ENCODE peak calls at places on chromosomes 4 and X, in seven cellular contexts. G is MM.1S, V is SK-N-SH, I is neural progenitor cell, S is PC-3, N is GM23248, E is GM23338. B is an unnamed sample.

GRCh38 chr4:64705989-64706388 is 296.7 kb upstream of the TECRL start:
- DNase-seq in G (no peak), V (no peak), I (no peak), S (no peak), N (no peak), E (no peak), B (no peak)

GRCh38 chr4:176841730-176842129 is 49.0 kb upstream of the VEGFC start:
- DNase-seq in G (no peak), V (no peak), I (no peak), S (peak; percentile 84), N (peak; percentile 74), E (no peak), B (no peak)

GRCh38 chrX:153690466-153690865 is 2.7 kb downstream of the SLC6A8 start:
- DNase-seq in G (no peak), V (no peak), I (no peak), S (no peak), N (no peak), E (no peak), B (no peak)

GRCh38 chr4:99945718-99946345 is 586 bp downstream of the DNAJB14 start:
- DNase-seq in G (peak; percentile 33), V (peak; percentile 68), I (no peak), S (peak; percentile 15), N (peak; percentile 67), E (peak; percentile 55), B (peak; percentile 35)

GRCh38 chr4:81040175-81040659 is 9.7 kb downstream of the BMP3 start:
- DNase-seq in G (peak; percentile 45), V (peak; percentile 15), I (peak; percentile 56), S (peak; percentile 75), N (peak; percentile 68), E (peak; percentile 71), B (no peak)

GRCh38 chrX:47815901-47816845 is 20.5 kb upstream of the ZNF81 start:
- DNase-seq in G (no peak), V (no peak), I (no peak), S (no peak), N (peak; percentile 4), E (peak; percentile 62), B (no peak)

GRCh38 chr4:71266090-71266794 is 72.6 kb upstream of the SLC4A4 start:
- DNase-seq in G (no peak), V (no peak), I (no peak), S (peak; percentile 10), N (peak; percentile 91), E (no peak), B (no peak)

GRCh38 chrX:49053223-49054072 is 5.4 kb upstream of the CCDC120 start:
- DNase-seq in G (peak; percentile 47), V (peak; percentile 90), I (peak; percentile 92), S (peak; percentile 58), N (peak; percentile 63), E (peak; percentile 85), B (peak; percentile 22)

DNA sequence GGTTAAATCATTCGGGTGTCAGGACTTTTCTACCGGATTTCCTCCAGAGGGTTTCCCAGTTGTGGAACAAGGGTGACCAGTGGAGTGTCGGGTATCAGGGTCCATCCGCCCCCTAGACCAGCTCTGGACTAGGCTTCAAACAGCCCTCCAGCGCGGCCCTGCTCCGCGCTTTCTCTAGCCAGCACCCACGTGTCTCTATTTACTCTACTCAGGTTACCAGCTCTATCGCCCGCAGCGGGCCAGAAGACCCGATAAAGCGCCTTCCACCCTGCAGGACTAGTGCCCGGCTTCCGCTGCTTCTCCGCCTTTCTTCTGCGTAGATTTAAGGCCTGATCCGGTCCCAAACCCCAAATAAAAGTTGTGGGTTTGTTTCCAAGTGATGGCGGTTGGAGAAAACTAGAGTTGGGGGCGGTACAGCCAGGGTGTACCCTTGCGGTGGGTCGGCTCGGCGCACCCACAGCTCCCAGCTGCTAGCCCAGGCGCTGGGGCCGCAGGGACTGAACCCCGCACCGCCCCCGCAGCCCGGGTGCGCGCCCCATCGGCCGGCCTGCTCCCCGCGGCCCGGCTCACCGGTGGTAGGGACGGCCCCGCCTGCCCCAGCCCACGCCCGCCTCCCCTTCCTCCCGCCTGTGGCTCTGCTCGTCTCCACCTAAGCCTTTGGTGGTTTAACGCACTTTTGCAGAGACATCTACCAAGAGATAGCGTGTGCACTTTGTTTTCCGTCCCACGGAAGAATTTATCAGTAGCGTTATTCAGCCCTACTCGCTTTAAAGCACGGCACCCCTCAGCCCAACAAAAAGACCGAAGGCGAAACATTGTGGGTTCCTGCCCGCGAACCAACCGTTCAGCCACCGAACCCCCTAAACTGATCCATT is 2.1 kb downstream of the LEF1 start:
- DNase-seq in G (peak; percentile 72), V (peak; percentile 47), I (peak; percentile 85), S (peak; percentile 16), N (no peak), E (peak; percentile 94), B (no peak)
- H3K4me2 ChIP-seq in G (peak overlapping the region; percentile 80), V (no peak overlapping the region), I (peak overlapping the region; percentile 98), S (peak overlapping the region; percentile 94), N (no peak overlapping the region), E (peak overlapping the region; percentile 96), B (peak overlapping the region; percentile 85)

GRCh38 chr4:165368114-165368513 is 10.7 kb upstream of the CPE start:
- DNase-seq in G (no peak), V (no peak), I (no peak), S (no peak), N (no peak), E (no peak), B (no peak)
- H3F3A ChIP-seq in G (no peaks in the 10 kb centered on the region), V (no peaks in the 10 kb centered on the region), I (no peaks in the 10 kb centered on the region), S (no peaks in the 10 kb centered on the region), N (peaks cover 12% of the 10 kb centered on the region), E (no peaks in the 10 kb centered on the region), B (no peaks in the 10 kb centered on the region)

GRCh38 chr4:159384017-159384416 is 281.1 kb downstream of the RAPGEF2 start:
- DNase-seq in G (no peak), V (no peak), I (no peak), S (no peak), N (no peak), E (no peak), B (no peak)

GRCh38 chr4:159386620-159387019 is 283.7 kb downstream of the RAPGEF2 start:
- DNase-seq in G (no peak), V (no peak), I (no peak), S (no peak), N (no peak), E (no peak), B (no peak)

GRCh38 chr4:159382875-159383568 is 280.1 kb downstream of the RAPGEF2 start:
- DNase-seq in G (no peak), V (no peak), I (peak; percentile 30), S (no peak), N (no peak), E (peak; percentile 57), B (no peak)

GRCh38 chr4:159384619-159385018 is 281.7 kb downstream of the RAPGEF2 start:
- DNase-seq in G (no peak), V (no peak), I (no peak), S (no peak), N (peak; percentile 43), E (no peak), B (no peak)

GRCh38 chr4:159383569-159383934 is 280.7 kb downstream of the RAPGEF2 start:
- DNase-seq in G (no peak), V (no peak), I (no peak), S (no peak), N (no peak), E (peak; percentile 82), B (no peak)
- H2AFZ ChIP-seq in G (no peak overlapping the region), V (no peak overlapping the region), I (no peak overlapping the region), S (no peak overlapping the region), N (peak overlapping the region; percentile 77), E (no peak overlapping the region), B (no peak overlapping the region)

GRCh38 chr4:73417973-73418372 is 13.9 kb downstream of the ALB start:
- DNase-seq in G (no peak), V (no peak), I (peak; percentile 23), S (peak; percentile 15), N (peak; percentile 14), E (peak; percentile 29), B (no peak)
- H3K4me2 ChIP-seq in G (no peak overlapping the region), V (no peak overlapping the region), I (no peak overlapping the region), S (no peak overlapping the region), N (no peak overlapping the region), E (no peak overlapping the region), B (no peak overlapping the region)

GRCh38 chr4:153577053-153577452 is 107.0 kb upstream of the TLR2 start:
- DNase-seq in G (no peak), V (no peak), I (no peak), S (no peak), N (no peak), E (no peak), B (no peak)

GRCh38 chr4:153579410-153579809 is 104.7 kb upstream of the TLR2 start:
- DNase-seq in G (no peak), V (no peak), I (no peak), S (no peak), N (no peak), E (no peak), B (no peak)

GRCh38 chr4:153576443-153576774 is 107.7 kb upstream of the TLR2 start:
- DNase-seq in G (no peak), V (no peak), I (no peak), S (no peak), N (no peak), E (no peak), B (no peak)

GRCh38 chr4:153582954-153583456 is 101.1 kb upstream of the TLR2 start:
- DNase-seq in G (no peak), V (no peak), I (no peak), S (no peak), N (no peak), E (no peak), B (no peak)

DNA sequence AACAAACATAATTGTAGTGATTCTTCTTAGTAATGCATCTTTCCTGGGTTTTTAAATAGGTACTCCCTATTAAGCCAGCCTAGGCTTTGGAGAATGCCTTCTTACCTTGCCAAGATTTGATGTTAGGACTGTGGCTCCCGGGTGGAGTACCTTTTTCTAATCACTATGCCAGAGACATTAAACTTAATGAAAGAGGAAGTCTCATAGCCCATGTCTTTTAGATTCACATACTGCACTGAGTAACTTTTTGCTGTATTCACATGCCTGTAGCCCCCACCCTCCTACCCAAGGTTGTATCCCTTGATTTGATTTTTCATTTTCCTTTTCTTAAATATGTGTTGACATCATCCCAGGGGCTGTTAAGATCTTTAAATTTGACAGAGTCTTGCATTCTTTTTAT is 104.2 kb upstream of the TLR2 start:
- DNase-seq in G (no peak), V (no peak), I (no peak), S (no peak), N (no peak), E (no peak), B (no peak)
- H3F3A ChIP-seq in G (no peaks in the 10 kb centered on the region), V (no peaks in the 10 kb centered on the region), I (no peaks in the 10 kb centered on the region), S (no peaks in the 10 kb centered on the region), N (peaks cover 4% of the 10 kb centered on the region), E (no peaks in the 10 kb centered on the region), B (no peaks in the 10 kb centered on the region)

DNA sequence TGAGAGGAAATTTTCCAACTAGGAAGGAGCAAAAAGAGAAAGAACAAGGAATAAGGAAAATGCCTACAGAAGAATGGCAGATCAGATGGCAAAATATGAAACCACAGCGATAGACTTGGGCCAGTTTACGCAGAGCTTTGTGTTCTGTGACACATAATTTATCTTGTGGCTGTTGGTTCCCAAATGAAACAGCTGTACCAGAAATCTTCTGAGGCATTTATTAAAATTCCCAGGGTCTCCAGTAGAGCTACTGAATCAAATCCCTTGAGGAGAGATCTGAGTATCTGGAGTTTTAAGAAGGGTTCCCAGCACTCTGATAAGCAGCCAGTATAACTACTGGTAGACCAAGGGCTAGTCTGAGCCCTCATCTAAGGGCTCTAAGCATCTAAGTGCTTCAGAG is 46.4 kb upstream of the FAM241A start:
- DNase-seq in G (no peak), V (no peak), I (no peak), S (no peak), N (no peak), E (no peak), B (no peak)
- H2AFZ ChIP-seq in G (no peak overlapping the region), V (peak overlapping the region; percentile 33), I (peak overlapping the region; percentile 86), S (peak overlapping the region; percentile 57), N (peak overlapping the region; percentile 75), E (no peak overlapping the region), B (peak overlapping the region; percentile 59)

GRCh38 chrX:133698298-133698697 is 283.0 kb upstream of the GPC4 start:
- DNase-seq in G (no peak), V (peak; percentile 10), I (no peak), S (peak; percentile 60), N (peak; percentile 33), E (peak; percentile 29), B (no peak)
- H3K4me2 ChIP-seq in G (no peak overlapping the region), V (no peak overlapping the region), I (no peak overlapping the region), S (peak overlapping the region; percentile 37), N (no peak overlapping the region), E (peak overlapping the region; percentile 62), B (no peak overlapping the region)